ENCODE peak calls at places on chromosome 16, in eight cellular contexts. A is RKO; U is C1 segment of cervical spinal cord; R is activated T-helper 9 cell treated with anti-CD3 and anti-CD28 coated beads, Interleukin-2, amount 50 U/mL, for 16 hours; X is pancreas; E is NCI-H1417; P is lower leg skin; B is NCI-H1436. L is an unnamed sample.

GRCh38 chr16:9138731-9139501 is 47.5 kb downstream of the HAPSTR1 start:
- DNase-seq in A (peak; percentile 46), U (peak; percentile 68), R (peak; percentile 37), X (peak; percentile 86), E (peak; percentile 61), P (peak; percentile 32), B (peak; percentile 45), L (peak; percentile 31)

GRCh38 chr16:53768593-53768992 is 64.6 kb downstream of the FTO start:
- DNase-seq in A (peak; percentile 18), U (no peak), R (no peak), X (no peak), E (no peak), P (no peak), B (no peak), L (no peak)

GRCh38 chr16:88701541-88702363 is 4.5 kb downstream of the RNF166 start:
- DNase-seq in A (no peak), U (no peak), R (no peak), X (no peak), E (no peak), P (no peak), B (no peak), L (no peak)

GRCh38 chr16:86809458-86809955 is 231.2 kb downstream of the FOXL1 start:
- DNase-seq in A (peak; percentile 23), U (no peak), R (no peak), X (no peak), E (no peak), P (no peak), B (no peak), L (no peak)

GRCh38 chr16:77723108-77723514 is 797 bp downstream of the NUDT7 start:
- DNase-seq in A (peak; percentile 23), U (peak; percentile 43), R (no peak), X (no peak), E (peak; percentile 46), P (no peak), B (no peak), L (no peak)

GRCh38 chr16:57585051-57585687 is 42.7 kb downstream of the ADGRG5 start:
- DNase-seq in A (no peak), U (no peak), R (no peak), X (no peak), E (no peak), P (no peak), B (no peak), L (no peak)

GRCh38 chr16:57918994-57919393 is 51.9 kb downstream of the CNGB1 start:
- DNase-seq in A (no peak), U (no peak), R (no peak), X (no peak), E (no peak), P (no peak), B (no peak), L (no peak)

GRCh38 chr16:10600792-10601443 is 20.5 kb upstream of the EMP2 start:
- DNase-seq in A (no peak), U (no peak), R (no peak), X (no peak), E (no peak), P (no peak), B (no peak), L (no peak)

GRCh38 chr16:88649195-88649923 is 1.5 kb downstream of the CYBA start:
- DNase-seq in A (no peak), U (no peak), R (no peak), X (peak; percentile 61), E (peak; percentile 56), P (no peak), B (peak; percentile 87), L (peak; percentile 98)

GRCh38 chr16:719815-720506 is 985 bp upstream of the ANTKMT start:
- DNase-seq in A (peak; percentile 69), U (peak; percentile 60), R (no peak), X (no peak), E (peak; percentile 69), P (no peak), B (peak; percentile 42), L (peak; percentile 71)

GRCh38 chr16:48235058-48235555 is 9.0 kb upstream of the LONP2 start:
- DNase-seq in A (no peak), U (no peak), R (no peak), X (no peak), E (no peak), P (no peak), B (no peak), L (no peak)

GRCh38 chr16:73166394-73166971 is 118.6 kb upstream of the ZFHX3 start:
- DNase-seq in A (no peak), U (peak; percentile 10), R (no peak), X (no peak), E (no peak), P (no peak), B (no peak), L (no peak)

GRCh38 chr16:1438229-1439057 is 5.9 kb downstream of the CCDC154 start:
- DNase-seq in A (no peak), U (no peak), R (no peak), X (no peak), E (peak; percentile 78), P (no peak), B (no peak), L (no peak)

GRCh38 chr16:65306313-65306712 is 184.4 kb upstream of the CDH11 start:
- DNase-seq in A (no peak), U (no peak), R (no peak), X (no peak), E (no peak), P (no peak), B (no peak), L (no peak)

L was measured in SHP77.